ENCODE peak calls at places on chromosomes 7 and 10, in eight cellular contexts. One of them, this sample, is unnamed.

GRCh38 chr7:126079151-126079550 is 1149.5 kb upstream of the POT1 start:
- DNase-seq in coronary artery: no peak
- DNase-seq in A549: no peak
- DNase-seq in choroid plexus epithelial cell: no peak
- DNase-seq in astrocyte: no peak
- DNase-seq in CD8-positive, alpha-beta T cell: no peak
- DNase-seq in lower lobe of right lung: no peak
- DNase-seq in fibroblast of lung: no peak
- DNase-seq in this sample: no peak

GRCh38 chr7:28112883-28113540 is 67.6 kb downstream of the JAZF1 start:
- DNase-seq in coronary artery: no peak
- DNase-seq in A549: no peak
- DNase-seq in choroid plexus epithelial cell: peak
- DNase-seq in astrocyte: no peak
- DNase-seq in CD8-positive, alpha-beta T cell: no peak
- DNase-seq in lower lobe of right lung: no peak
- DNase-seq in fibroblast of lung: no peak
- DNase-seq in this sample: no peak

GRCh38 chr10:102596506-102596971 is 47.7 kb upstream of the TRIM8 start:
- DNase-seq in coronary artery: no peak
- DNase-seq in A549: peak
- DNase-seq in choroid plexus epithelial cell: peak
- DNase-seq in astrocyte: peak
- DNase-seq in CD8-positive, alpha-beta T cell: peak
- DNase-seq in lower lobe of right lung: no peak
- DNase-seq in fibroblast of lung: peak
- DNase-seq in this sample: no peak

GRCh38 chr10:30811665-30812017 is 182.1 kb upstream of the LYZL2 start:
- DNase-seq in coronary artery: no peak
- DNase-seq in A549: no peak
- DNase-seq in choroid plexus epithelial cell: no peak
- DNase-seq in astrocyte: no peak
- DNase-seq in CD8-positive, alpha-beta T cell: no peak
- DNase-seq in lower lobe of right lung: no peak
- DNase-seq in fibroblast of lung: peak
- DNase-seq in this sample: no peak

GRCh38 chr7:6623589-6624245 is 8.3 kb downstream of the ZNF853 start:
- DNase-seq in coronary artery: no peak
- DNase-seq in A549: no peak
- DNase-seq in choroid plexus epithelial cell: no peak
- DNase-seq in astrocyte: no peak
- DNase-seq in CD8-positive, alpha-beta T cell: peak
- DNase-seq in lower lobe of right lung: no peak
- DNase-seq in fibroblast of lung: no peak
- DNase-seq in this sample: no peak

GRCh38 chr7:11170160-11170559 is 196.5 kb downstream of the PHF14 start:
- DNase-seq in coronary artery: no peak
- DNase-seq in A549: no peak
- DNase-seq in choroid plexus epithelial cell: no peak
- DNase-seq in astrocyte: no peak
- DNase-seq in CD8-positive, alpha-beta T cell: no peak
- DNase-seq in lower lobe of right lung: no peak
- DNase-seq in fibroblast of lung: no peak
- DNase-seq in this sample: no peak

GRCh38 chr10:61271127-61271780 is 181.9 kb downstream of the TMEM26 start:
- DNase-seq in coronary artery: no peak
- DNase-seq in A549: peak
- DNase-seq in choroid plexus epithelial cell: peak
- DNase-seq in astrocyte: peak
- DNase-seq in CD8-positive, alpha-beta T cell: no peak
- DNase-seq in lower lobe of right lung: no peak
- DNase-seq in fibroblast of lung: peak
- DNase-seq in this sample: peak

GRCh38 chr7:137652721-137653120 is 194.1 kb downstream of the DGKI start:
- DNase-seq in coronary artery: no peak
- DNase-seq in A549: no peak
- DNase-seq in choroid plexus epithelial cell: peak
- DNase-seq in astrocyte: peak
- DNase-seq in CD8-positive, alpha-beta T cell: no peak
- DNase-seq in lower lobe of right lung: no peak
- DNase-seq in fibroblast of lung: peak
- DNase-seq in this sample: no peak

GRCh38 chr7:5396999-5397656 is 26.5 kb downstream of the TNRC18 start:
- DNase-seq in coronary artery: peak
- DNase-seq in A549: peak
- DNase-seq in choroid plexus epithelial cell: peak
- DNase-seq in astrocyte: peak
- DNase-seq in CD8-positive, alpha-beta T cell: peak
- DNase-seq in lower lobe of right lung: peak
- DNase-seq in fibroblast of lung: peak
- DNase-seq in this sample: no peak

GRCh38 chr7:158001621-158002320 is 585.9 kb downstream of the PTPRN2 start:
- DNase-seq in coronary artery: no peak
- DNase-seq in A549: peak
- DNase-seq in choroid plexus epithelial cell: no peak
- DNase-seq in astrocyte: no peak
- DNase-seq in CD8-positive, alpha-beta T cell: no peak
- DNase-seq in lower lobe of right lung: no peak
- DNase-seq in fibroblast of lung: no peak
- DNase-seq in this sample: no peak

GRCh38 chr7:127253289-127254162 is 785 bp upstream of the GRM8 start:
- DNase-seq in coronary artery: no peak
- DNase-seq in A549: peak
- DNase-seq in choroid plexus epithelial cell: peak
- DNase-seq in astrocyte: peak
- DNase-seq in CD8-positive, alpha-beta T cell: peak
- DNase-seq in lower lobe of right lung: peak
- DNase-seq in fibroblast of lung: peak
- DNase-seq in this sample: peak

GRCh38 chr7:123876557-123877256 is 31.7 kb downstream of the HYAL4 start:
- DNase-seq in coronary artery: no peak
- DNase-seq in A549: no peak
- DNase-seq in choroid plexus epithelial cell: no peak
- DNase-seq in astrocyte: no peak
- DNase-seq in CD8-positive, alpha-beta T cell: no peak
- DNase-seq in lower lobe of right lung: no peak
- DNase-seq in fibroblast of lung: no peak
- DNase-seq in this sample: no peak

GRCh38 chr7:1638113-1638726 is 31.9 kb upstream of the ELFN1 start:
- DNase-seq in coronary artery: no peak
- DNase-seq in A549: no peak
- DNase-seq in choroid plexus epithelial cell: peak
- DNase-seq in astrocyte: no peak
- DNase-seq in CD8-positive, alpha-beta T cell: no peak
- DNase-seq in lower lobe of right lung: peak
- DNase-seq in fibroblast of lung: no peak
- DNase-seq in this sample: no peak

GRCh38 chr10:73251683-73252444 is 580 bp downstream of the MRPS16 start:
- DNase-seq in coronary artery: no peak
- DNase-seq in A549: peak
- DNase-seq in choroid plexus epithelial cell: peak
- DNase-seq in astrocyte: peak
- DNase-seq in CD8-positive, alpha-beta T cell: no peak
- DNase-seq in lower lobe of right lung: peak
- DNase-seq in fibroblast of lung: peak
- DNase-seq in this sample: no peak

GRCh38 chr7:1755783-1756626 is 85.9 kb downstream of the ELFN1 start:
- DNase-seq in coronary artery: no peak
- DNase-seq in A549: no peak
- DNase-seq in choroid plexus epithelial cell: no peak
- DNase-seq in astrocyte: no peak
- DNase-seq in CD8-positive, alpha-beta T cell: no peak
- DNase-seq in lower lobe of right lung: no peak
- DNase-seq in fibroblast of lung: no peak
- DNase-seq in this sample: no peak

GRCh38 chr7:156178214-156178613 is 366.0 kb upstream of the SHH start:
- DNase-seq in coronary artery: no peak
- DNase-seq in A549: no peak
- DNase-seq in choroid plexus epithelial cell: no peak
- DNase-seq in astrocyte: no peak
- DNase-seq in CD8-positive, alpha-beta T cell: no peak
- DNase-seq in lower lobe of right lung: no peak
- DNase-seq in fibroblast of lung: no peak
- DNase-seq in this sample: no peak

GRCh38 chr10:11224792-11225448 is 207.2 kb downstream of the CELF2 start:
- DNase-seq in coronary artery: no peak
- DNase-seq in A549: no peak
- DNase-seq in choroid plexus epithelial cell: no peak
- DNase-seq in astrocyte: no peak
- DNase-seq in CD8-positive, alpha-beta T cell: no peak
- DNase-seq in lower lobe of right lung: no peak
- DNase-seq in fibroblast of lung: no peak
- DNase-seq in this sample: no peak

GRCh38 chr7:85156661-85157213 is 30.1 kb downstream of the SEMA3D start:
- DNase-seq in coronary artery: no peak
- DNase-seq in A549: no peak
- DNase-seq in choroid plexus epithelial cell: no peak
- DNase-seq in astrocyte: no peak
- DNase-seq in CD8-positive, alpha-beta T cell: no peak
- DNase-seq in lower lobe of right lung: no peak
- DNase-seq in fibroblast of lung: no peak
- DNase-seq in this sample: no peak

GRCh38 chr10:123331438-123331837 is 177.2 kb downstream of the BUB3 start:
- DNase-seq in coronary artery: no peak
- DNase-seq in A549: no peak
- DNase-seq in choroid plexus epithelial cell: peak
- DNase-seq in astrocyte: peak
- DNase-seq in CD8-positive, alpha-beta T cell: no peak
- DNase-seq in lower lobe of right lung: no peak
- DNase-seq in fibroblast of lung: no peak
- DNase-seq in this sample: no peak

GRCh38 chr10:93425861-93426260 is 56.3 kb downstream of the MYOF start:
- DNase-seq in coronary artery: no peak
- DNase-seq in A549: no peak
- DNase-seq in choroid plexus epithelial cell: no peak
- DNase-seq in astrocyte: no peak
- DNase-seq in CD8-positive, alpha-beta T cell: no peak
- DNase-seq in lower lobe of right lung: no peak
- DNase-seq in fibroblast of lung: no peak
- DNase-seq in this sample: no peak

GRCh38 chr10:62979921-62980320 is 153.2 kb upstream of the NRBF2 start:
- DNase-seq in coronary artery: no peak
- DNase-seq in A549: no peak
- DNase-seq in choroid plexus epithelial cell: no peak
- DNase-seq in astrocyte: no peak
- DNase-seq in CD8-positive, alpha-beta T cell: no peak
- DNase-seq in lower lobe of right lung: no peak
- DNase-seq in fibroblast of lung: no peak
- DNase-seq in this sample: no peak

DNA sequence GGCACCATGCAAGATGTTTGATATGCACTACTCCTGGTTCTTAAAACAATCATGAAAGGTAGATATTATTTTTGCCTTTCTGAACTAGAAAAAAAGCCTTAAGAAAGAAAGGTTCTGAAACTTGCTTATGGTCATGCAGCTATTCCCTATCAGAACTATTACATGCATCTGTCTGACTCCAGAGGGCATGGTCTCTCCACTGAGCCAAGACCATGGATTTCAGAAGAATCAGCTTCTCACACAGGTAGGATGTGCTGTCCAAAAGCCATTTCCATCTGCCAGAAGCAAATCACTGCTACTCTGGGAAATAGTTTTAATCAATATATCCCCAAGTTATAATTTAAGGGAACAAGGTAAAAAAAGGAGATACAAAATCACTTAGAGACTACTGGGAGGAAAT is 69.5 kb downstream of the STK17A start:
- DNase-seq in coronary artery: no peak
- DNase-seq in A549: peak
- DNase-seq in choroid plexus epithelial cell: peak
- DNase-seq in astrocyte: no peak
- DNase-seq in CD8-positive, alpha-beta T cell: no peak
- DNase-seq in lower lobe of right lung: no peak
- DNase-seq in fibroblast of lung: peak
- DNase-seq in this sample: no peak
- TF ChIP-seq CTCF in coronary artery: no peak
- TF ChIP-seq CTCF in A549: no peak
- TF ChIP-seq CTCF in choroid plexus epithelial cell: peak
- TF ChIP-seq CTCF in astrocyte: no peak
- TF ChIP-seq CTCF in CD8-positive, alpha-beta T cell: no peak
- TF ChIP-seq CTCF in lower lobe of right lung: no peak
- TF ChIP-seq CTCF in fibroblast of lung: no peak
- TF ChIP-seq CTCF in this sample: peak

GRCh38 chr7:41930538-41931262 is 227.8 kb upstream of the INHBA start:
- DNase-seq in coronary artery: no peak
- DNase-seq in A549: no peak
- DNase-seq in choroid plexus epithelial cell: peak
- DNase-seq in astrocyte: peak
- DNase-seq in CD8-positive, alpha-beta T cell: no peak
- DNase-seq in lower lobe of right lung: no peak
- DNase-seq in fibroblast of lung: no peak
- DNase-seq in this sample: no peak
- H3K4me3 ChIP-seq in coronary artery: no peak
- H3K4me3 ChIP-seq in A549: no peak
- H3K4me3 ChIP-seq in choroid plexus epithelial cell: no peak
- H3K4me3 ChIP-seq in astrocyte: no peak
- H3K4me3 ChIP-seq in CD8-positive, alpha-beta T cell: no peak
- H3K4me3 ChIP-seq in lower lobe of right lung: no peak
- H3K4me3 ChIP-seq in fibroblast of lung: no peak
- H3K4me3 ChIP-seq in this sample: no peak

DNA sequence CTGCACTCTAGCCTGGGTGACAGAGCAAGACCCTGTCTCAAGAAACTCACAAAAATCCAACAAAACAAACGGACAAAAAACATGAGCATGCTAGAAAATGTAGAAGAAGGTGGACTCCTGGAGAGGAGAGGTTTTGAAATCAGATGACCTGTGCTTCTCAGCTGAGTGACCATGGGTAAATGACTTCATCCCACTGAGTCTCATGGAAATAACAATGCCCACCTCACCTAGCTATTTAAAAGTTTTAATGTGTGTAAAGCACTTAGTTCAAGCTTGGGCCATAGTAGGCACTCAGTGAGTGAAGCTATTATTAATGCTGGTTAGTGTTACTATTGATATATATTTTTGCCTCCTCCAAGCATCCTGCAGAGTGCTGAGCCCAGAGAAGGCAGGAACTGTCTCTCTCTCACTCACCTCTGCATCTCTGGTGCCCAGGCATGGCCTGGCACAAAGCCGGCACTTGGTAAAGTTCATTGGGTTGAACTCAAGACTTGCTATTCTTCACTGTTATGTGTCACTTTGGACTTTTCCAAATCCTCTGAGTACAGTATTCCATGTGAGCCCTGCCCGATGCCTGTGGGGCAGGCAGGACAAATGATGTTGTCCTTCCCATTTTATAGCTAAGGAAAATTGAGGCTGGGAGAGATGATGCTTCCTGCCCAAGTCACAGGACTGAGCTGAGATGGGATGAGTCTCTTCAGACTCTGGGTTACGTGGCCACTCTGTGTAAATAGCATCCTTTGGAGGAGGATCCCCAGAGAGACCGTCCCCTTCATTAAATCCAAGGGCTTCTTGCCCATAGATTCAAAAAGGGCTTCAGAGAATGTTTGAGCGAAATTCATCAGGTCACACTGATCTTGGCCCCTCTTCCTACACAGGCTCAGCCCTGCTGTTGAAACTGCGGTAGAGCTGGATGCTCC is 81.4 kb upstream of the EMX2 start:
- DNase-seq in coronary artery: no peak
- DNase-seq in A549: no peak
- DNase-seq in choroid plexus epithelial cell: no peak
- DNase-seq in astrocyte: no peak
- DNase-seq in CD8-positive, alpha-beta T cell: no peak
- DNase-seq in lower lobe of right lung: no peak
- DNase-seq in fibroblast of lung: no peak
- DNase-seq in this sample: peak
- TF ChIP-seq CTCF in coronary artery: no peak
- TF ChIP-seq CTCF in A549: no peak
- TF ChIP-seq CTCF in choroid plexus epithelial cell: no peak
- TF ChIP-seq CTCF in astrocyte: no peak
- TF ChIP-seq CTCF in CD8-positive, alpha-beta T cell: no peak
- TF ChIP-seq CTCF in lower lobe of right lung: no peak
- TF ChIP-seq CTCF in fibroblast of lung: no peak
- TF ChIP-seq CTCF in this sample: no peak

GRCh38 chr10:4254101-4254994 is 469.3 kb upstream of the KLF6 start:
- DNase-seq in coronary artery: no peak
- DNase-seq in A549: no peak
- DNase-seq in choroid plexus epithelial cell: peak
- DNase-seq in astrocyte: peak
- DNase-seq in CD8-positive, alpha-beta T cell: no peak
- DNase-seq in lower lobe of right lung: no peak
- DNase-seq in fibroblast of lung: peak
- DNase-seq in this sample: peak
- H3K4me3 ChIP-seq in coronary artery: no peak
- H3K4me3 ChIP-seq in A549: no peak
- H3K4me3 ChIP-seq in choroid plexus epithelial cell: no peak
- H3K4me3 ChIP-seq in astrocyte: no peak
- H3K4me3 ChIP-seq in CD8-positive, alpha-beta T cell: no peak
- H3K4me3 ChIP-seq in lower lobe of right lung: no peak
- H3K4me3 ChIP-seq in fibroblast of lung: no peak
- H3K4me3 ChIP-seq in this sample: no peak